ENCODE peak calls at places on chromosomes 2 and 18, in five cellular contexts. H is HepG2; M is HT1080; G is stimulated activated CD4-positive, alpha-beta T cell treated with anti-CD3 and anti-CD28 coated beads, Interleukin-2, amount 100 ng/mL, for 48 hours; L is anterior cingulate cortex. I is an unnamed sample.

GRCh38 chr18:59269563-59270214 is 3.6 kb downstream of the RAX start:
- DNase-seq in H (no peak), L (no peak), M (no peak), G (no peak), I (no peak)

GRCh38 chr2:202035941-202036372 is 2.3 kb downstream of the FZD7 start:
- DNase-seq in M (no peak), L (no peak), H (no peak), G (no peak), I (no peak)

GRCh38 chr2:66109419-66109818 is 325.5 kb upstream of the MEIS1 start:
- DNase-seq in G (no peak), L (no peak), H (no peak), M (no peak), I (no peak)

GRCh38 chr2:9170458-9171130 is 36.0 kb upstream of the ASAP2 start:
- DNase-seq in L (no peak), M (no peak), H (no peak), G (no peak), I (peak)

GRCh38 chr2:157747695-157748370 is 119.2 kb upstream of the ACVR1C start:
- DNase-seq in M (no peak), L (no peak), H (no peak), G (no peak), I (no peak)

GRCh38 chr2:137912358-137912757 is 51.9 kb upstream of the HNMT start:
- DNase-seq in G (no peak), H (no peak), L (no peak), M (no peak), I (no peak)

GRCh38 chr2:196758474-196759377 is 40.8 kb downstream of the GTF3C3 start:
- DNase-seq in L (no peak), H (no peak), G (no peak), M (no peak), I (peak)

GRCh38 chr18:73421010-73421409 is 553.2 kb upstream of the NETO1 start:
- DNase-seq in G (no peak), L (no peak), H (no peak), M (no peak), I (no peak)

GRCh38 chr2:199716807-199717586 is 134.0 kb downstream of the FTCDNL1 start:
- DNase-seq in L (no peak), H (peak), M (peak), G (no peak), I (peak)

GRCh38 chr2:135150711-135151110 is 98.6 kb downstream of the RAB3GAP1 start:
- DNase-seq in H (peak), L (no peak), G (no peak), M (no peak), I (peak)

GRCh38 chr2:237863102-237863511 is 3.7 kb downstream of the RAMP1 start:
- DNase-seq in G (no peak), H (no peak), L (no peak), M (no peak), I (no peak)

GRCh38 chr18:34840416-34840815 is 130.3 kb downstream of the DTNA start:
- DNase-seq in M (no peak), G (no peak), L (no peak), H (no peak), I (no peak)

GRCh38 chr2:219327719-219328118 is 4.8 kb downstream of the RESP18 start:
- DNase-seq in H (no peak), L (no peak), M (no peak), G (no peak), I (no peak)

GRCh38 chr2:53545159-53546055 is 222.2 kb upstream of the CHAC2 start:
- DNase-seq in M (no peak), G (no peak), L (peak), H (no peak), I (peak)

GRCh38 chr2:45743531-45744391 is 92.3 kb downstream of the PRKCE start:
- DNase-seq in L (no peak), G (no peak), H (no peak), M (peak), I (no peak)

GRCh38 chr2:102082591-102083586 is 59.7 kb upstream of the IL1R1 start:
- DNase-seq in M (peak), G (peak), L (no peak), H (peak), I (peak)